ENCODE peak calls at places on chromosomes 13 and 19, in seven cellular contexts. M is Calu3; R is stimulated activated naive CD4-positive, alpha-beta T cell; J is midbrain; K is PC-9; U is fibroblast of mammary gland; V is MG63. N is an unnamed sample.

GRCh38 chr19:33194884-33195710 is 967 bp downstream of the LRP3 start:
- DNase-seq in K (no peak), M (no peak), J (no peak), R (no peak), V (peak), U (peak), N (peak)

GRCh38 chr13:103236213-103236612 is 170.0 kb upstream of the SLC10A2 start:
- DNase-seq in M (no peak), V (no peak), J (no peak), R (no peak), K (no peak), U (peak), N (no peak)

GRCh38 chr13:53127378-53127777 is 98.8 kb downstream of the OLFM4 start:
- DNase-seq in R (no peak), J (no peak), M (no peak), V (no peak), U (peak), K (no peak), N (no peak)

GRCh38 chr19:2765376-2765775 is 17.7 kb downstream of the SGTA start:
- DNase-seq in U (no peak), J (no peak), R (no peak), K (no peak), M (no peak), V (no peak), N (no peak)

GRCh38 chr13:73865027-73865426 is 269.2 kb downstream of the KLF12 start:
- DNase-seq in R (no peak), V (no peak), K (no peak), M (no peak), U (no peak), J (no peak), N (no peak)

GRCh38 chr13:107271226-107271625 is 703.3 kb upstream of the ARGLU1 start:
- DNase-seq in K (no peak), U (peak), R (no peak), M (no peak), V (peak), J (peak), N (no peak)

GRCh38 chr13:32391101-32391620 is 36.8 kb downstream of the N4BP2L1 start:
- DNase-seq in M (no peak), R (no peak), V (no peak), U (no peak), K (no peak), J (no peak), N (no peak)

GRCh38 chr13:101785858-101786257 is 333.4 kb downstream of the ITGBL1 start:
- DNase-seq in K (no peak), U (peak), V (peak), R (no peak), J (no peak), M (peak), N (no peak)

GRCh38 chr19:46493236-46494114 is 2.2 kb downstream of the PNMA8B start:
- DNase-seq in K (no peak), R (peak), M (no peak), J (no peak), V (no peak), U (no peak), N (no peak)

GRCh38 chr13:95797016-95797415 is 120.1 kb downstream of the DNAJC3 start:
- DNase-seq in K (no peak), J (no peak), V (no peak), U (no peak), R (no peak), M (no peak), N (no peak)

GRCh38 chr19:1045247-1045603 is 5.3 kb downstream of the ABCA7 start:
- DNase-seq in R (peak), V (peak), M (peak), U (peak), K (peak), J (no peak), N (peak)

GRCh38 chr13:50387124-50387581 is 371.9 kb downstream of the KCNRG start:
- DNase-seq in K (no peak), V (peak), J (no peak), U (peak), M (peak), R (peak), N (peak)

GRCh38 chr13:102376314-102376713 is 25.5 kb downstream of the FGF14 start:
- DNase-seq in V (no peak), R (no peak), K (no peak), J (no peak), M (no peak), U (no peak), N (no peak)

GRCh38 chr13:109401307-109401706 is 385.1 kb downstream of the IRS2 start:
- DNase-seq in U (no peak), R (no peak), V (no peak), M (no peak), K (no peak), J (no peak), N (no peak)

GRCh38 chr13:90968510-90968909 is 379.0 kb upstream of the MIR17HG start:
- DNase-seq in R (no peak), J (peak), K (no peak), U (peak), M (peak), V (peak), N (no peak)

GRCh38 chr19:13978721-13979191 is 26.4 kb downstream of the DCAF15 start:
- DNase-seq in V (no peak), U (no peak), J (no peak), M (no peak), K (no peak), R (no peak), N (no peak)

N was measured in colonic mucosa.